ENCODE peak calls at places on chromosomes 6 and 20, in five cellular contexts. One of them, this sample, is unnamed.

GRCh38 chr6:136210450-136211165 is 39.5 kb downstream of the MTFR2 start:
- DNase-seq in AG10803: no peak
- DNase-seq in choroid plexus epithelial cell: no peak
- DNase-seq in osteocyte: no peak
- DNase-seq in progenitor cell of endocrine pancreas: no peak
- DNase-seq in this sample: no peak

GRCh38 chr20:32387262-32387661 is 29.1 kb downstream of the ASXL1 start:
- DNase-seq in progenitor cell of endocrine pancreas: no peak
- DNase-seq in osteocyte: no peak
- DNase-seq in choroid plexus epithelial cell: no peak
- DNase-seq in AG10803: peak
- DNase-seq in this sample: no peak

GRCh38 chr6:10237284-10238043 is 177.4 kb downstream of the TFAP2A start:
- DNase-seq in osteocyte: no peak
- DNase-seq in AG10803: peak
- DNase-seq in choroid plexus epithelial cell: no peak
- DNase-seq in progenitor cell of endocrine pancreas: no peak
- DNase-seq in this sample: no peak

GRCh38 chr6:167684276-167685104 is 142.2 kb upstream of the AFDN start:
- DNase-seq in AG10803: no peak
- DNase-seq in choroid plexus epithelial cell: no peak
- DNase-seq in osteocyte: no peak
- DNase-seq in progenitor cell of endocrine pancreas: no peak
- DNase-seq in this sample: no peak

GRCh38 chr20:25280574-25281535 is 33.0 kb downstream of the PYGB start:
- DNase-seq in osteocyte: no peak
- DNase-seq in AG10803: no peak
- DNase-seq in progenitor cell of endocrine pancreas: no peak
- DNase-seq in choroid plexus epithelial cell: no peak
- DNase-seq in this sample: no peak

GRCh38 chr6:79170915-79171314 is 63.6 kb downstream of the HMGN3 start:
- DNase-seq in osteocyte: no peak
- DNase-seq in choroid plexus epithelial cell: peak
- DNase-seq in progenitor cell of endocrine pancreas: no peak
- DNase-seq in AG10803: no peak
- DNase-seq in this sample: no peak

GRCh38 chr20:63056236-63057132 is 49.7 kb upstream of the BHLHE23 start:
- DNase-seq in AG10803: peak
- DNase-seq in progenitor cell of endocrine pancreas: peak
- DNase-seq in choroid plexus epithelial cell: peak
- DNase-seq in osteocyte: peak
- DNase-seq in this sample: no peak

GRCh38 chr20:36311141-36311853 is 5.2 kb downstream of the DLGAP4 start:
- DNase-seq in choroid plexus epithelial cell: no peak
- DNase-seq in progenitor cell of endocrine pancreas: no peak
- DNase-seq in osteocyte: peak
- DNase-seq in AG10803: no peak
- DNase-seq in this sample: no peak

GRCh38 chr20:16615199-16615598 is 42.0 kb upstream of the KIF16B start:
- DNase-seq in osteocyte: no peak
- DNase-seq in choroid plexus epithelial cell: peak
- DNase-seq in AG10803: peak
- DNase-seq in progenitor cell of endocrine pancreas: no peak
- DNase-seq in this sample: no peak

GRCh38 chr6:2209226-2209809 is 36.1 kb downstream of the GMDS start:
- DNase-seq in choroid plexus epithelial cell: peak
- DNase-seq in AG10803: no peak
- DNase-seq in osteocyte: no peak
- DNase-seq in progenitor cell of endocrine pancreas: peak
- DNase-seq in this sample: no peak

GRCh38 chr20:59040682-59041081 is 1.9 kb downstream of the PRELID3B start:
- DNase-seq in osteocyte: no peak
- DNase-seq in progenitor cell of endocrine pancreas: no peak
- DNase-seq in AG10803: no peak
- DNase-seq in choroid plexus epithelial cell: no peak
- DNase-seq in this sample: no peak

GRCh38 chr6:501891-502601 is 110.5 kb downstream of the IRF4 start:
- DNase-seq in choroid plexus epithelial cell: no peak
- DNase-seq in AG10803: no peak
- DNase-seq in osteocyte: no peak
- DNase-seq in progenitor cell of endocrine pancreas: no peak
- DNase-seq in this sample: peak

GRCh38 chr20:35991142-35991771 is 22.9 kb downstream of the CNBD2 start:
- DNase-seq in choroid plexus epithelial cell: peak
- DNase-seq in progenitor cell of endocrine pancreas: no peak
- DNase-seq in osteocyte: no peak
- DNase-seq in AG10803: peak
- DNase-seq in this sample: no peak

GRCh38 chr6:132648828-132649227 is 10.2 kb downstream of the TAAR1 start:
- DNase-seq in choroid plexus epithelial cell: no peak
- DNase-seq in progenitor cell of endocrine pancreas: no peak
- DNase-seq in AG10803: no peak
- DNase-seq in osteocyte: no peak
- DNase-seq in this sample: no peak

GRCh38 chr6:6315660-6316059 is 4.8 kb downstream of the F13A1 start:
- DNase-seq in osteocyte: no peak
- DNase-seq in progenitor cell of endocrine pancreas: peak
- DNase-seq in AG10803: peak
- DNase-seq in choroid plexus epithelial cell: peak
- DNase-seq in this sample: no peak

GRCh38 chr6:27651371-27651732 is 178.4 kb upstream of the ZNF184 start:
- DNase-seq in AG10803: no peak
- DNase-seq in choroid plexus epithelial cell: no peak
- DNase-seq in progenitor cell of endocrine pancreas: no peak
- DNase-seq in osteocyte: peak
- DNase-seq in this sample: no peak

GRCh38 chr6:15065603-15066002 is 180.3 kb upstream of the JARID2 start:
- DNase-seq in progenitor cell of endocrine pancreas: no peak
- DNase-seq in osteocyte: no peak
- DNase-seq in AG10803: no peak
- DNase-seq in choroid plexus epithelial cell: peak
- DNase-seq in this sample: no peak

GRCh38 chr6:152723398-152723797 is 25.7 kb downstream of the MYCT1 start:
- DNase-seq in osteocyte: no peak
- DNase-seq in progenitor cell of endocrine pancreas: no peak
- DNase-seq in AG10803: peak
- DNase-seq in choroid plexus epithelial cell: peak
- DNase-seq in this sample: no peak

GRCh38 chr20:63939061-63939935 is 16.9 kb downstream of the UCKL1 start:
- DNase-seq in osteocyte: no peak
- DNase-seq in choroid plexus epithelial cell: no peak
- DNase-seq in progenitor cell of endocrine pancreas: no peak
- DNase-seq in AG10803: no peak
- DNase-seq in this sample: peak

GRCh38 chr6:20605061-20605460 is 70.8 kb downstream of the CDKAL1 start:
- DNase-seq in osteocyte: no peak
- DNase-seq in choroid plexus epithelial cell: no peak
- DNase-seq in AG10803: no peak
- DNase-seq in progenitor cell of endocrine pancreas: no peak
- DNase-seq in this sample: no peak

GRCh38 chr6:47532981-47533585 is 55.5 kb downstream of the CD2AP start:
- DNase-seq in choroid plexus epithelial cell: no peak
- DNase-seq in AG10803: no peak
- DNase-seq in progenitor cell of endocrine pancreas: no peak
- DNase-seq in osteocyte: no peak
- DNase-seq in this sample: no peak

GRCh38 chr20:36645998-36646397 is at the start of gene SLA2:
- DNase-seq in osteocyte: no peak
- DNase-seq in choroid plexus epithelial cell: no peak
- DNase-seq in progenitor cell of endocrine pancreas: no peak
- DNase-seq in AG10803: no peak
- DNase-seq in this sample: peak

GRCh38 chr20:13130707-13131103 is 90.4 kb upstream of the ISM1 start:
- DNase-seq in osteocyte: no peak
- DNase-seq in progenitor cell of endocrine pancreas: no peak
- DNase-seq in choroid plexus epithelial cell: no peak
- DNase-seq in AG10803: no peak
- DNase-seq in this sample: no peak

GRCh38 chr20:52972190-52972937 is at the start of gene TSHZ2:
- DNase-seq in progenitor cell of endocrine pancreas: peak
- DNase-seq in choroid plexus epithelial cell: peak
- DNase-seq in AG10803: peak
- DNase-seq in osteocyte: no peak
- DNase-seq in this sample: no peak

GRCh38 chr6:67131827-67132226 is 1424.8 kb upstream of the EYS start:
- DNase-seq in progenitor cell of endocrine pancreas: no peak
- DNase-seq in AG10803: no peak
- DNase-seq in choroid plexus epithelial cell: peak
- DNase-seq in osteocyte: no peak
- DNase-seq in this sample: no peak

GRCh38 chr20:50980071-50980681 is 21.6 kb downstream of the MOCS3 start:
- DNase-seq in AG10803: peak
- DNase-seq in choroid plexus epithelial cell: peak
- DNase-seq in progenitor cell of endocrine pancreas: no peak
- DNase-seq in osteocyte: no peak
- DNase-seq in this sample: no peak

GRCh38 chr20:24834310-24834709 is 114.8 kb upstream of the CST7 start:
- DNase-seq in choroid plexus epithelial cell: peak
- DNase-seq in AG10803: no peak
- DNase-seq in osteocyte: no peak
- DNase-seq in progenitor cell of endocrine pancreas: no peak
- DNase-seq in this sample: no peak

GRCh38 chr6:163226836-163227485 is 187.6 kb upstream of the QKI start:
- DNase-seq in progenitor cell of endocrine pancreas: no peak
- DNase-seq in osteocyte: no peak
- DNase-seq in AG10803: peak
- DNase-seq in choroid plexus epithelial cell: peak
- DNase-seq in this sample: no peak

GRCh38 chr20:57198359-57199072 is 67.9 kb downstream of the BMP7 start:
- DNase-seq in choroid plexus epithelial cell: no peak
- DNase-seq in osteocyte: no peak
- DNase-seq in AG10803: peak
- DNase-seq in progenitor cell of endocrine pancreas: no peak
- DNase-seq in this sample: no peak

GRCh38 chr20:35604444-35604750 is 11.2 kb upstream of the SPAG4 start:
- DNase-seq in progenitor cell of endocrine pancreas: no peak
- DNase-seq in osteocyte: no peak
- DNase-seq in AG10803: no peak
- DNase-seq in choroid plexus epithelial cell: peak
- DNase-seq in this sample: no peak

GRCh38 chr6:100202417-100203194 is 208.6 kb upstream of the MCHR2 start:
- DNase-seq in choroid plexus epithelial cell: peak
- DNase-seq in AG10803: peak
- DNase-seq in progenitor cell of endocrine pancreas: no peak
- DNase-seq in osteocyte: no peak
- DNase-seq in this sample: no peak

GRCh38 chr20:49657118-49657901 is 56.4 kb downstream of the B4GALT5 start:
- DNase-seq in choroid plexus epithelial cell: no peak
- DNase-seq in AG10803: peak
- DNase-seq in osteocyte: no peak
- DNase-seq in progenitor cell of endocrine pancreas: no peak
- DNase-seq in this sample: no peak

GRCh38 chr6:44333273-44333919 is 9.1 kb upstream of the SPATS1 start:
- DNase-seq in osteocyte: no peak
- DNase-seq in choroid plexus epithelial cell: no peak
- DNase-seq in AG10803: no peak
- DNase-seq in progenitor cell of endocrine pancreas: no peak
- DNase-seq in this sample: no peak

GRCh38 chr6:164442572-164442971 is 866.8 kb downstream of the C6orf118 start:
- DNase-seq in osteocyte: no peak
- DNase-seq in progenitor cell of endocrine pancreas: no peak
- DNase-seq in AG10803: no peak
- DNase-seq in choroid plexus epithelial cell: no peak
- DNase-seq in this sample: no peak
- TF ChIP-seq CTCF in osteocyte: no peak
- TF ChIP-seq CTCF in progenitor cell of endocrine pancreas: no peak
- TF ChIP-seq CTCF in AG10803: no peak
- TF ChIP-seq CTCF in choroid plexus epithelial cell: no peak
- TF ChIP-seq CTCF in this sample: no peak

GRCh38 chr6:108105584-108105983 is 31.0 kb upstream of the OSTM1 start:
- DNase-seq in AG10803: peak
- DNase-seq in osteocyte: no peak
- DNase-seq in progenitor cell of endocrine pancreas: no peak
- DNase-seq in choroid plexus epithelial cell: peak
- DNase-seq in this sample: no peak
- TF ChIP-seq CTCF in AG10803: no peak
- TF ChIP-seq CTCF in osteocyte: no peak
- TF ChIP-seq CTCF in progenitor cell of endocrine pancreas: no peak
- TF ChIP-seq CTCF in choroid plexus epithelial cell: no peak
- TF ChIP-seq CTCF in this sample: no peak

DNA sequence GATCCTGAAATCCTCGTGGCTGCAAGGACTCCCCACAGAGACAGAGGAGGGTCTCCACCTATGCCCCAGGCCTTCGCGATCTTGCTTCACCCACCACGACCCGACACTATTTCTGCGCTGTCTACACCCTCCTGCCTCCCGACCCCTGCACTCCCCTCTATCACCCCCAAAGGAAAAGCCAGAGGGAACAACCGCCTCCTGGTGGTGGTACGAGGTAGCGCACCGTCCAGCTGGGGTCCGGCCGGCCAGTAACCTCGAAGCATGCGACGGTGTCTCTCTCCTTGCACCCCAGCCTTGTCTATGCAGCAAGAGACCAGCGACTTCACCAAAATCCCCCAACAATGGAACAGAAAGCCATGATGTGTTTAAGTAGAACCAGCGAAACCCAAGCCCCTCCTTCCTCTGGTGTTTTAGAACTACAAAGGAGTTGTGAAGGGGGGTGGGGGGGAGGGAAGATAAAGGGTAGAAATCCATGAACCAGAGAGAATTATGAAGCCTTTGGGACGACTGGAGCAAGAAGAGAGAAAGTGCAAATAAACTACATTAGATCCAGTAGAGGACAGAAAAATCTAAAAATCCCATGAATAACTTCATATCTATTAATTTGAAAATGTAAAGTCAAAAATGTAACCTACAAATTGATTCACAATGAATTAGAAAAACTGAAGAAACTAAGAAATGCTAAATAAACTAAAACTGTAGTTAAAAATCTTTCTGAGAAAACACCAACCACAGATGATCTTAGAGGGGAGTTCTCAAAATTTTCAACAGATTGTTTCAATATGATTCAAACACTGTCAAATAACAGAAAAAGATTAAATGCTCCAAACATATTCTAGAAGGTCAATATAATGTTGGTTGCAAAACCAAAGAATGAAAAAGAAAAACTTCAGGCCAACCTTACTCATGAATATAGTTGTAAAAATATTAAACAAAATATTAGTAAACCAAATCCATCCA is 168.0 kb downstream of the CDK19 start:
- DNase-seq in osteocyte: no peak
- DNase-seq in AG10803: no peak
- DNase-seq in choroid plexus epithelial cell: no peak
- DNase-seq in progenitor cell of endocrine pancreas: no peak
- DNase-seq in this sample: peak
- TF ChIP-seq CTCF in osteocyte: peak
- TF ChIP-seq CTCF in AG10803: peak
- TF ChIP-seq CTCF in choroid plexus epithelial cell: peak
- TF ChIP-seq CTCF in progenitor cell of endocrine pancreas: peak
- TF ChIP-seq CTCF in this sample: peak

DNA sequence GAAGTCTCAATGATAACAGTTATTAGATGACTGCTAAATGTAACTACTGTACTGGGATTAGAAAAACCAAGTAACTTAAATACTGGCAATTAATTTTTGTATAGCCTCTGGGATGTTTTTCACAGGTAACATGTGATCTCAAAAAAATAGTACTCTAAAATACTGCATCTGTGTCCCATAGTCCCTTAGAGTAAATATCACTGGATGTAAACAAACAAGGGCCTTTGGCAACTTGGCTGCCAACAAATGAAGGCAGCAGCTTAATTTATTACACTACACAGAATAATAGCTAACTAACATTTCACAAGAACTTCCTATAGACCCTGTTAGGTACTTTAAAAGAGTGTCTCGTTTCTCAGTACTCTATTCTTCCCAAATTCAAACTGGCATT is 14.0 kb downstream of the ARHGAP18 start:
- DNase-seq in choroid plexus epithelial cell: no peak
- DNase-seq in progenitor cell of endocrine pancreas: no peak
- DNase-seq in AG10803: no peak
- DNase-seq in osteocyte: no peak
- DNase-seq in this sample: no peak
- TF ChIP-seq CTCF in choroid plexus epithelial cell: no peak
- TF ChIP-seq CTCF in progenitor cell of endocrine pancreas: no peak
- TF ChIP-seq CTCF in AG10803: no peak
- TF ChIP-seq CTCF in osteocyte: no peak
- TF ChIP-seq CTCF in this sample: no peak